ENCODE peak calls at places on chromosomes 7 and 10, in ten cellular contexts. R, W, X, T, Q, G, U, V, S and A are unnamed samples.

GRCh38 chr10:88456730-88457129 is 126.4 kb downstream of the RNLS start:
- DNase-seq in R (no peak), W (no peak), X (no peak), T (peak), Q (no peak), G (no peak), U (no peak), V (no peak), S (no peak), A (peak)

GRCh38 chr10:35394411-35394851 is 58.1 kb downstream of the CCNY start:
- DNase-seq in R (no peak), W (no peak), X (no peak), T (no peak), Q (no peak), G (no peak), U (no peak), V (no peak), S (peak), A (no peak)

GRCh38 chr7:110307776-110308175 is 783.2 kb upstream of the LRRN3 start:
- DNase-seq in R (no peak), W (no peak), X (no peak), T (no peak), Q (no peak), G (no peak), U (no peak), V (no peak), S (no peak), A (peak)

GRCh38 chr10:683448-684071 is 5.9 kb downstream of the DIP2C start:
- DNase-seq in R (peak), W (no peak), X (peak), T (peak), Q (peak), G (no peak), U (no peak), V (no peak), S (no peak), A (peak)

GRCh38 chr7:42106562-42106961 is 130.4 kb downstream of the GLI3 start:
- DNase-seq in R (no peak), W (no peak), X (no peak), T (no peak), Q (no peak), G (no peak), U (no peak), V (no peak), S (no peak), A (peak)

GRCh38 chr10:46255696-46256355 is 31.0 kb upstream of the ANTXRL start:
- DNase-seq in R (peak), W (peak), X (peak), T (peak), Q (peak), G (peak), U (no peak), V (no peak), S (peak), A (peak)

GRCh38 chr7:13982940-13983677 is 6.4 kb downstream of the ETV1 start:
- DNase-seq in R (no peak), W (no peak), X (no peak), T (no peak), Q (no peak), G (no peak), U (no peak), V (no peak), S (no peak), A (peak)

GRCh38 chr10:33306756-33307519 is 27.5 kb downstream of the NRP1 start:
- DNase-seq in R (no peak), W (no peak), X (no peak), T (peak), Q (no peak), G (no peak), U (no peak), V (no peak), S (no peak), A (peak)

GRCh38 chr7:1117321-1117928 is 29.5 kb downstream of the GPER1 start:
- DNase-seq in R (no peak), W (no peak), X (peak), T (no peak), Q (no peak), G (no peak), U (no peak), V (no peak), S (no peak), A (no peak)

GRCh38 chr10:108424656-108425055 is 1260.2 kb upstream of the SORCS1 start:
- DNase-seq in R (no peak), W (no peak), X (no peak), T (peak), Q (no peak), G (no peak), U (no peak), V (no peak), S (no peak), A (peak)

GRCh38 chr10:58017719-58018367 is 249.9 kb downstream of the IPMK start:
- DNase-seq in R (no peak), W (no peak), X (no peak), T (peak), Q (no peak), G (no peak), U (no peak), V (no peak), S (no peak), A (peak)

GRCh38 chr10:123349203-123349602 is 195.0 kb downstream of the BUB3 start:
- DNase-seq in R (no peak), W (no peak), X (no peak), T (no peak), Q (no peak), G (no peak), U (no peak), V (no peak), S (no peak), A (no peak)

GRCh38 chr7:123096976-123097375 is 101.5 kb upstream of the TAS2R16 start:
- DNase-seq in R (no peak), W (no peak), X (no peak), T (no peak), Q (no peak), G (no peak), U (no peak), V (no peak), S (no peak), A (no peak)